ENCODE peak calls at places on chromosomes 1 and 21, in nine cellular contexts. Z is GM12892; R is NCI-H1105; L is HFFc6; F is stimulated activated CD4-positive, alpha-beta T cell treated with anti-CD3 and anti-CD28 coated beads, Interleukin-1b, Interleukin-23, amount 100 ng/mL, for 1 hour; D is RPMI7951; X is activated CD8-positive, alpha-beta memory T cell treated with anti-CD3 and anti-CD28 coated beads for 4 hours; Y is RPMI8226; J is RWPE1. U is an unnamed sample.

GRCh38 chr1:211478801-211479619 is 13.0 kb downstream of the RD3 start:
- DNase-seq in Z (no peak), R (no peak), L (no peak), F (no peak), D (no peak), X (no peak), Y (no peak), J (no peak), U (no peak)

GRCh38 chr1:179095924-179096323 is 14.1 kb downstream of the TOR3A start:
- DNase-seq in Z (no peak), R (no peak), L (no peak), F (no peak), D (no peak), X (no peak), Y (no peak), J (no peak), U (no peak)

GRCh38 chr1:236073307-236073897 is 8.5 kb upstream of the NID1 start:
- DNase-seq in Z (no peak), R (no peak), L (no peak), F (no peak), D (no peak), X (no peak), Y (no peak), J (no peak), U (no peak)

GRCh38 chr1:101738475-101738874 is 258.3 kb downstream of the OLFM3 start:
- DNase-seq in Z (no peak), R (no peak), L (peak; percentile 2), F (no peak), D (no peak), X (no peak), Y (no peak), J (peak; percentile 29), U (peak; percentile 48)

GRCh38 chr1:173332026-173332425 is 124.9 kb upstream of the TNFSF4 start:
- DNase-seq in Z (no peak), R (no peak), L (peak; percentile 62), F (no peak), D (peak; percentile 79), X (no peak), Y (no peak), J (no peak), U (no peak)

GRCh38 chr1:205883792-205884191 is 33.9 kb upstream of the PM20D1 start:
- DNase-seq in Z (no peak), R (no peak), L (no peak), F (no peak), D (no peak), X (no peak), Y (no peak), J (no peak), U (no peak)

GRCh38 chr21:18369115-18369514 is 34.5 kb downstream of the TMPRSS15 start:
- DNase-seq in Z (no peak), R (peak; percentile 35), L (no peak), F (no peak), D (peak; percentile 11), X (no peak), Y (peak; percentile 88), J (no peak), U (peak; percentile 61)

GRCh38 chr1:71273326-71273725 is 192.5 kb upstream of the ZRANB2 start:
- DNase-seq in Z (no peak), R (no peak), L (no peak), F (no peak), D (no peak), X (no peak), Y (no peak), J (no peak), U (no peak)

GRCh38 chr1:52659851-52660596 is 27.1 kb downstream of the SHISAL2A start:
- DNase-seq in Z (no peak), R (no peak), L (no peak), F (no peak), D (peak; percentile 29), X (no peak), Y (no peak), J (no peak), U (no peak)

GRCh38 chr1:37476460-37477197 is 2.2 kb downstream of the ZC3H12A start:
- DNase-seq in Z (no peak), R (no peak), L (peak; percentile 82), F (no peak), D (peak; percentile 93), X (no peak), Y (no peak), J (peak; percentile 93), U (peak; percentile 87)

GRCh38 chr21:45506836-45507522 is 35.3 kb downstream of the SLC19A1 start:
- DNase-seq in Z (no peak), R (no peak), L (no peak), F (no peak), D (no peak), X (no peak), Y (no peak), J (no peak), U (no peak)

U was measured in RKO.